ENCODE peak calls at places on chromosomes 7 and 10, in four cellular contexts. F, U, T and W are unnamed samples. For H3K27me3, the result is how much of the 10 kb centered on the place peaks cover.

GRCh38 chr7:135160858-135161653 is 9.5 kb downstream of the CYREN start:
- DNase-seq in F (no peak), U (no peak), T (no peak), W (no peak)

GRCh38 chr7:3244241-3244814 is 56.7 kb upstream of the SDK1 start:
- DNase-seq in T (no peak), F (no peak), U (no peak), W (peak)

GRCh38 chr7:114925443-114925842 is 3.5 kb downstream of the MDFIC start:
- DNase-seq in F (no peak), T (no peak), U (no peak), W (no peak)

GRCh38 chr10:5973069-5973468 is 4.3 kb downstream of the IL15RA start:
- DNase-seq in F (no peak), U (no peak), T (no peak), W (no peak)

GRCh38 chr7:64890761-64891666 is 12.1 kb upstream of the ZNF273 start:
- DNase-seq in F (no peak), T (peak), U (no peak), W (peak)

GRCh38 chr10:7121154-7121797 is 289.6 kb downstream of the SFMBT2 start:
- DNase-seq in F (peak), T (no peak), U (no peak), W (no peak)

GRCh38 chr7:134870156-134870555 is 90.7 kb downstream of the CALD1 start:
- DNase-seq in U (no peak), T (no peak), F (no peak), W (no peak)

GRCh38 chr10:102675887-102676616 is 31.8 kb downstream of the TRIM8 start:
- DNase-seq in F (no peak), T (no peak), U (no peak), W (peak)

GRCh38 chr10:58322072-58322834 is 12.6 kb upstream of the UBE2D1 start:
- DNase-seq in T (no peak), U (no peak), F (no peak), W (peak)

GRCh38 chr10:43374194-43374593 is 2.8 kb downstream of the FXYD4 start:
- DNase-seq in U (no peak), T (no peak), F (no peak), W (no peak)

GRCh38 chr10:124367414-124367813 is 51.3 kb downstream of the OAT start:
- DNase-seq in T (no peak), F (no peak), U (no peak), W (no peak)

GRCh38 chr10:48451969-48452878 is 145.7 kb downstream of the MAPK8 start:
- DNase-seq in T (no peak), F (no peak), U (peak), W (no peak)

GRCh38 chr7:84578825-84579224 is 384.2 kb upstream of the SEMA3A start:
- DNase-seq in F (no peak), U (no peak), T (no peak), W (no peak)

GRCh38 chr10:48343106-48343505 is 36.6 kb downstream of the MAPK8 start:
- DNase-seq in U (no peak), F (no peak), T (no peak), W (no peak)

GRCh38 chr10:44379907-44380306 is 5.0 kb downstream of the CXCL12 start:
- DNase-seq in F (no peak), T (no peak), U (no peak), W (no peak)

GRCh38 chr10:1024103-1024502 is 1.6 kb downstream of the IDI2 start:
- DNase-seq in T (no peak), U (no peak), F (no peak), W (no peak)

GRCh38 chr7:108114117-108114841 is 15.9 kb downstream of the LAMB4 start:
- DNase-seq in U (no peak), F (peak), T (no peak), W (peak)

GRCh38 chr10:92816106-92816505 is 32.2 kb upstream of the EXOC6 start:
- DNase-seq in U (no peak), F (no peak), T (no peak), W (no peak)

GRCh38 chr10:125779403-125780327 is 4.0 kb upstream of the MMP21 start:
- DNase-seq in U (no peak), F (no peak), T (no peak), W (no peak)

GRCh38 chr7:70736715-70737460 is 395.1 kb upstream of the GALNT17 start:
- DNase-seq in F (no peak), T (peak), U (no peak), W (peak)

GRCh38 chr10:110609592-110609991 is 34.5 kb upstream of the RBM20 start:
- DNase-seq in U (no peak), F (no peak), T (no peak), W (peak)

GRCh38 chr7:157500171-157500960 is 163.6 kb downstream of the DNAJB6 start:
- DNase-seq in T (no peak), F (peak), U (no peak), W (no peak)

GRCh38 chr10:48577158-48577557 is 27.7 kb downstream of the ARHGAP22 start:
- DNase-seq in U (no peak), T (no peak), F (no peak), W (no peak)

GRCh38 chr10:14617125-14617524 is 157.6 kb downstream of the FAM107B start:
- DNase-seq in T (no peak), F (no peak), U (no peak), W (peak)

GRCh38 chr7:26369519-26370385 is 78.1 kb downstream of the SNX10 start:
- DNase-seq in T (no peak), F (peak), U (no peak), W (peak)

GRCh38 chr7:26374665-26375373 is 83.2 kb downstream of the SNX10 start:
- DNase-seq in U (no peak), T (no peak), F (no peak), W (no peak)

GRCh38 chr7:26375604-26376207 is 84.0 kb downstream of the SNX10 start:
- DNase-seq in U (no peak), T (no peak), F (no peak), W (no peak)

GRCh38 chr7:26372738-26373137 is 81.1 kb downstream of the SNX10 start:
- DNase-seq in T (no peak), U (no peak), F (no peak), W (no peak)

GRCh38 chr7:26372211-26372610 is 80.5 kb downstream of the SNX10 start:
- DNase-seq in T (no peak), U (no peak), F (no peak), W (no peak)
- H3K27me3 ChIP-seq in T (under half), U (under half), F (under half), W (under half)

GRCh38 chr7:52565980-52566379 is 469.5 kb upstream of the POM121L12 start:
- DNase-seq in T (no peak), U (no peak), F (no peak), W (no peak)

DNA sequence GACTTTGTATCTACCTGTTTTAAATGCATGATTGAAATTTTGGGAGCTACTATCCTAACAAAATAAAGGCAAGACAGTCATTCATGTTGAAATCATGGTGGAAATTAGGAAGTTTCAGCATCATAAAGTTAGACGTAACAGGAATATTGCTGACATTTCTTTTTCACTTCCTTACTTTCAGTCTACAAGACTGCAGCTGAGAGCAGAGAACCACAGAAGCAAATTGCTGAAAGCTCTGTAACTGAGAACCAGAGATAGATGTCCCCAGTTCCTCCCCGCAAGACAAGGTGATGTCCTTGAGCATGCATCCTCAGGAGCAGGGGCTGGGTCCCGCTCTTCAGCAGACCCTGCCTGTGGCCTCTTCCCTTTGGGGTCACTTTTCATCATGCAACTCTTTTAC is 466.3 kb upstream of the POM121L12 start:
- DNase-seq in T (no peak), F (no peak), U (no peak), W (no peak)
- H3K27me3 ChIP-seq in T (under half), F (under half), U (under half), W (under half)

GRCh38 chr10:100715445-100716385 is 29.7 kb upstream of the PAX2 start:
- DNase-seq in F (no peak), U (no peak), T (no peak), W (no peak)

GRCh38 chr10:100715101-100715444 is 30.3 kb upstream of the PAX2 start:
- DNase-seq in U (peak), T (no peak), F (no peak), W (no peak)

GRCh38 chr10:100718197-100718742 is 27.1 kb upstream of the PAX2 start:
- DNase-seq in F (no peak), T (no peak), U (no peak), W (no peak)

GRCh38 chr10:100714566-100714950 is 30.8 kb upstream of the PAX2 start:
- DNase-seq in U (no peak), F (no peak), T (no peak), W (no peak)

DNA sequence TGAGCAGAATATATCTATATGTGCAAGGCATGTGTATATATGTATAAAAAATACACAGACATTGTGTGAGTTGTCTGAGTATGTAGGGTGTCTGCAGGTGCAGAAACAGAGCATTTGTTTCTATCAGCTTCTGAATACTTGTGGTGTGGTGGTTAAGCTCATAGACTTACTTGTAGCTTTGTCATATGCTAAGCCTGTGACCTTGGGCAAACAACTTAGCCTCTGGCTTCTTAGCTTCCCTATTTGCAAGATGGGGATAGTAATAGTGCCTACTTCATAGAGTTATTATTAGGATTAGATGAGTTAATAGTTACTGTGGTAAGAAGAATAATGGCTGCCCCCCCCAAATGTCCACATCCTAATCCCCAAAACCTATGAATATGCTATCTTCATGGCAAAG is 28.2 kb upstream of the PAX2 start:
- DNase-seq in F (no peak), U (no peak), T (no peak), W (no peak)
- H3K27me3 ChIP-seq in F (half or more), U (under half), T (half or more), W (under half)

DNA sequence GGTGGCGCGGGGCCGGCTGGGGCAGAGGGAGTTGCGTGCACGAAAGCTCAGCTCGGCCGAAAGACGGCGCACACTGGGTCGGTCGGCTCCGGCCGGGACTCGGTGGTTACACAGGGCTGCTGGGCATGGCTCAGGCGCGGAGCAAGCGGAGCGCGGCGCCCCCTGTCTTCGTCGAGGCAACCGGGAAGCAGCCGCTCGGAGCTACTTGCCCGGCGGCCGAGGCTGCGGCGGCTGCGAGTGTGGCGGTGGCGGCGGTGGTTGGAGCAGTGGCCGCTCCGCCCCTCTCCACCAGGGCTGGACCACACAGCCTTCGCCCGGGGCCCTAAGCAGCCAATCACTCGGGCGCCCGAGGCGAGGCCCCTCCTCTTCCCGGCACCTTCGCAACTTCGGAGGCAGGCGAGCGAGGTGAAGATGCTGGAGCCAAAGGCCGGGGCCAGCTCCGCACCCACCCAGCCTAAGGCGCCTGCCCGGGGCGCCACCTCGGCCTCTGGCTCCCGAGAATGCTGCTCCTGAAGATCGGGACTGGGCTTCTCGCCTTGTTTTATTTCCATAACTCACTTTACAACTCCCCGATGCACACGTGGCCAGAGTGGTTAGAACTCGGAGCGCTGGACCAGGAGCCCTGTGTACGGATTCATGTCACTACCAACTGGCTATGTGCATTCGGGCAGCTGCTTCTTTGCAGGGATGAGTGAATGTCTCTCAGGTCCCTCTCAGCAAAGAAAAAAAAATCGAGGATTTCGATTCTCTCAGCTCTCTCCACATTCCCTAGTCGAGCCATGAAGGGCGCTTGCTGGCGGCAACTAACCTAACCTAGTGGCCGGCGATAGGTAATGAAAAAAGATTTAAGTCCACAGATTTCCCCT is at the start of gene TLL2:
- DNase-seq in T (peak), F (peak), U (peak), W (peak)
- H3K27me3 ChIP-seq in T (under half), F (under half), U (under half), W (under half)

DNA sequence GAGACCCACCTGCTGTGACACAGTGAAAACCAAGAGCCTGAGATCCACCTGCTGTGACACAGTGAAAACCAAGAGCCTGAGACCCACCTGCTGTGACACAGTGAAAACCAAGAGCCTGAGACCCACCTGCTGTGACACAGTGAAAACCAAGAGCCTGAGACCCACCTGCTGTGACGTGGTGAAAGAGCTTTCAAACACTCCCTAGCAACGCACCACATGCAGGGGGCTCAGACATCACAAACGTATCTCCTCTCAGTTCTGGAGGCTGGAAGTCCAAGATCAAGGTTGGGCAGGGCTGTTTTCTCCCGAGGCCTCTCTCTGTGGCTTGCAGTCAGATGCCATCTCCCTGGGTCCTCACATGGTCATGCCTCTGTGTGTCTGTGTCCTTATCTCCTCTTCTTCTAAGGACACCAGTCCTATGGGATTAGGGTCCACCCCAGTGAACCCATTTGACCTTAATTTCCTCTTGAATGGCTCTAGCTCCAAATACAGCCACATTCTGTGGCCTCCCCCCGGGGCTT is 43.8 kb downstream of the INSIG1 start:
- DNase-seq in F (no peak), T (no peak), U (no peak), W (no peak)
- H3K27me3 ChIP-seq in F (under half), T (under half), U (under half), W (under half)

DNA sequence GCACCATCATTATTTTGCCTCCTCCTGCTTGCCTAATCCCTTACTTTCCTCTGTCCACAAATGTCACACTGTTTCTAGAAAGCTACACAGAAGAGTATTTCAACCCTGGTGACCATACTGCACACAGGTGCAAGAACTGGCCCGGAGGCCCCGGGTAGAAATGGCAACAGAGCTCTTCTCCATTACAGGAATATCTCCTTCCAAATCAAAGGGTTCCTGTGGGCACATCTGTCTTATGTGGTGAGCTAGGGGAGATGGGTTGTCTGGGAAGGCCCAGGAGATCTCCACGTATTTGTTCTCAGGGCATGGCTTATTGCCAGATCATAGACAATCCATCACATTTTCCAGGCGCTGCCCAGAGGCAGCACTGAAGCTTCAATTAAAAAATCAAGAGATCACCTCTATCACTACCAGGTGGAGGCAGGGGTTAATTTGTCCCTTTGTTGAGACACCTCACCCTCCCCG is 5.3 kb upstream of the HOXA11 start:
- DNase-seq in T (no peak), U (no peak), F (no peak), W (no peak)
- H3K27me3 ChIP-seq in T (half or more), U (under half), F (half or more), W (half or more)

GRCh38 chr7:142767861-142768260 is 2.9 kb upstream of the PRSS2 start:
- DNase-seq in F (no peak), U (no peak), T (no peak), W (no peak)
- H3K27me3 ChIP-seq in F (under half), U (under half), T (under half), W (under half)

GRCh38 chr10:75294518-75294865 is 58.7 kb upstream of the COMTD1 start:
- DNase-seq in T (no peak), U (no peak), F (no peak), W (no peak)
- H3K27me3 ChIP-seq in T (under half), U (under half), F (under half), W (under half)

GRCh38 chr10:78585952-78586351 is 482.8 kb upstream of the ZMIZ1 start:
- DNase-seq in T (no peak), F (no peak), U (no peak), W (no peak)
- H3K27me3 ChIP-seq in T (under half), F (under half), U (under half), W (under half)

GRCh38 chr7:155867280-155867679 is 55.0 kb upstream of the SHH start:
- DNase-seq in U (no peak), T (no peak), F (no peak), W (no peak)
- H3K27me3 ChIP-seq in U (under half), T (under half), F (under half), W (under half)